ENCODE peak calls at places on chromosomes 12 and 14, in seven cellular contexts. T is hepatocyte, J is PC-9, U is HCT116, X is GM23338, N is OCI-LY7, K is SK-N-SH. G is an unnamed sample.

GRCh38 chr12:55629058-55629841 is 7.4 kb upstream of the OR10P1 start:
- DNase-seq in T (no peak), J (no peak), U (no peak), X (no peak), N (no peak), K (no peak), G (no peak)

GRCh38 chr14:37865719-37866549 is 270.5 kb downstream of the TTC6 start:
- DNase-seq in T (no peak), J (no peak), U (no peak), X (no peak), N (no peak), K (no peak), G (no peak)

GRCh38 chr12:132030367-132031038 is 80.8 kb downstream of the EP400 start:
- DNase-seq in T (no peak), J (no peak), U (no peak), X (no peak), N (no peak), K (no peak), G (peak; percentile 84)

GRCh38 chr12:3580071-3580749 is 89.2 kb downstream of the PRMT8 start:
- DNase-seq in T (no peak), J (no peak), U (no peak), X (no peak), N (no peak), K (no peak), G (no peak)

GRCh38 chr14:78835052-78835451 is 664.9 kb downstream of the NRXN3 start:
- DNase-seq in T (no peak), J (no peak), U (no peak), X (no peak), N (no peak), K (no peak), G (no peak)

GRCh38 chr14:42214981-42215491 is 608.4 kb downstream of the LRFN5 start:
- DNase-seq in T (no peak), J (peak; percentile 54), U (no peak), X (no peak), N (no peak), K (no peak), G (peak; percentile 94)

GRCh38 chr12:131511391-131511802 is 199.5 kb upstream of the SFSWAP start:
- DNase-seq in T (no peak), J (no peak), U (peak; percentile 3), X (peak; percentile 34), N (peak; percentile 89), K (no peak), G (peak; percentile 52)

GRCh38 chr12:94954029-94954685 is 49.3 kb downstream of the NDUFA12 start:
- DNase-seq in T (peak; percentile 78), J (peak; percentile 85), U (peak; percentile 67), X (no peak), N (no peak), K (no peak), G (peak; percentile 90)

GRCh38 chr14:31326111-31326510 is 94.2 kb downstream of the HEATR5A start:
- DNase-seq in T (no peak), J (no peak), U (peak; percentile 15), X (no peak), N (peak; percentile 11), K (no peak), G (peak; percentile 62)

GRCh38 chr12:81949721-81950120 is 190.6 kb upstream of the PPFIA2 start:
- DNase-seq in T (no peak), J (no peak), U (no peak), X (no peak), N (no peak), K (no peak), G (no peak)

GRCh38 chr14:22560638-22561365 is 28.2 kb downstream of the DAD1 start:
- DNase-seq in T (peak; percentile 77), J (peak; percentile 71), U (no peak), X (no peak), N (no peak), K (no peak), G (peak; percentile 32)

GRCh38 chr12:31959701-31960391 is 631 bp downstream of the RESF1 start:
- DNase-seq in T (peak; percentile 79), J (peak; percentile 45), U (no peak), X (peak; percentile 37), N (peak; percentile 80), K (peak; percentile 81), G (peak; percentile 34)

GRCh38 chr12:47021298-47021697 is 58.1 kb upstream of the PCED1B start:
- DNase-seq in T (peak; percentile 72), J (peak; percentile 72), U (peak; percentile 90), X (peak; percentile 73), N (peak; percentile 56), K (peak; percentile 17), G (peak; percentile 97)

GRCh38 chr12:27185234-27186045 is 58.6 kb upstream of the STK38L start:
- DNase-seq in T (no peak), J (peak; percentile 40), U (no peak), X (no peak), N (no peak), K (no peak), G (peak; percentile 76)

GRCh38 chr12:122021193-122021821 is 377 bp upstream of the BCL7A start:
- DNase-seq in T (peak; percentile 31), J (no peak), U (no peak), X (peak; percentile 63), N (peak; percentile 67), K (no peak), G (peak; percentile 58)

GRCh38 chr12:69129564-69129963 is 109.8 kb upstream of the CPSF6 start:
- DNase-seq in T (no peak), J (no peak), U (no peak), X (no peak), N (no peak), K (no peak), G (no peak)

GRCh38 chr12:6295187-6295811 is 15.2 kb upstream of the PLEKHG6 start:
- DNase-seq in T (peak; percentile 91), J (peak; percentile 99), U (peak; percentile 69), X (peak; percentile 36), N (no peak), K (peak; percentile 44), G (peak; percentile 88)

GRCh38 chr12:88952543-88952942 is 372.3 kb upstream of the KITLG start:
- DNase-seq in T (peak; percentile 38), J (no peak), U (peak; percentile 65), X (no peak), N (no peak), K (no peak), G (peak; percentile 60)

GRCh38 chr12:93573552-93574223 is 1.2 kb downstream of the SOCS2 start:
- DNase-seq in T (peak; percentile 20), J (no peak), U (no peak), X (peak; percentile 44), N (no peak), K (no peak), G (peak; percentile 62)

GRCh38 chr12:77294016-77294415 is 228.6 kb upstream of the E2F7 start:
- DNase-seq in T (no peak), J (no peak), U (no peak), X (no peak), N (no peak), K (no peak), G (peak; percentile 65)

GRCh38 chr14:65808390-65808789 is 395.9 kb downstream of the FUT8 start:
- DNase-seq in T (no peak), J (no peak), U (no peak), X (peak; percentile 26), N (peak; percentile 17), K (no peak), G (no peak)

DNA sequence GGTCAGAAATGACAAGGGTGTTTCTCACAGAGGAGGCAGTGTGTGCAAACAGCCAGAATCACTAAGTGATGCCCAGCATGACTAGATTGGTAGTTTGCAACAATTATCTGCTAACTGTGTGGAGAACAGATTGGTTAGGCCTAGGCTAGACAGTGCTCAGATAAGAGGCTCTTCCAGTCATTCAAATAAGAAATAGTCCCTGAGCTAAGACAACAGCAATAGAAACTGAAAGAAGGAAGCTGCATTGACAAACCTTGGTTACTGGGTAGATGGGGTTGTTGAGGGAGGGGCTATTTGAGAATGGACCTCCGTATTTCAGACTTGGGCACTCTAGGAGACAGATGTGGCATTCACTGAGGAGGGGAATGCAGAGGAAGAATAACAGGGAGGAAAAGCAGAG is 255.0 kb upstream of the NPAS3 start:
- DNase-seq in T (no peak), J (no peak), U (no peak), X (no peak), N (no peak), K (no peak), G (no peak)
- H3K9me2 ChIP-seq in T (no peaks in the 10 kb centered on the region), J (no peaks in the 10 kb centered on the region), U (no peaks in the 10 kb centered on the region), X (no peaks in the 10 kb centered on the region), N (no peaks in the 10 kb centered on the region), K (no peaks in the 10 kb centered on the region), G (no peaks in the 10 kb centered on the region)

GRCh38 chr14:29236401-29236800 is 469.8 kb downstream of the FOXG1 start:
- DNase-seq in T (no peak), J (no peak), U (no peak), X (no peak), N (no peak), K (no peak), G (no peak)

GRCh38 chr14:29233188-29233587 is 466.6 kb downstream of the FOXG1 start:
- DNase-seq in T (no peak), J (no peak), U (no peak), X (no peak), N (no peak), K (no peak), G (no peak)

GRCh38 chr14:29240046-29240445 is 473.5 kb downstream of the FOXG1 start:
- DNase-seq in T (no peak), J (no peak), U (no peak), X (no peak), N (no peak), K (no peak), G (peak; percentile 87)

GRCh38 chr14:29235991-29236390 is 469.4 kb downstream of the FOXG1 start:
- DNase-seq in T (no peak), J (no peak), U (no peak), X (no peak), N (no peak), K (no peak), G (no peak)

DNA sequence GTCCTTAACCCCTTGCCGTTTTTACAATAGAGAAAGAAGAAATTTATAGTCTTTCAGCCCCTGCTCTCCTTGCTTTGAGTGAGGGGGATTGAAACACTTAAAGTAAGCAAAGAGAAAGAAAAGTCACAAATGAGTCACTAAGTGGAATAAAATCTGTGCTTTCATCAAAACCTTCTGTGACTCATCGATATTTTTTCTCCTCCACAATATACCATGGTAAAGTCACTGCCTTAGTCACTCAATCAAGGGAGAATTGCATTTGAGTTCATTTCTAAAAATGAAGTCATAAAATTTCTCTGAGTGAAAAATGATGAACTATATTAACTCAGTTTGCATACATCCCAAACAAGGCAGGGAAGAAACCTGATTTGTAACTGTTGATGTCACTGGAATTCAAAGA is 470.3 kb downstream of the FOXG1 start:
- DNase-seq in T (no peak), J (no peak), U (no peak), X (no peak), N (no peak), K (no peak), G (peak; percentile 91)
- H3K27ac ChIP-seq in T (no peak overlapping the region), J (peak overlapping the region; percentile 44), U (no peak overlapping the region), X (no peak overlapping the region), N (no peak overlapping the region), K (no peak overlapping the region), G (peak overlapping the region; percentile 84)

GRCh38 chr12:321606-322326 is 59.1 kb upstream of the SLC6A13 start:
- DNase-seq in T (peak; percentile 31), J (peak; percentile 51), U (peak; percentile 3), X (no peak), N (peak; percentile 7), K (no peak), G (peak; percentile 33)
- TF ChIP-seq CTCF in T (peak; percentile 36), J (peak; percentile 75), U (peak; percentile 17), X (peak; percentile 11), N (peak; percentile 52), K (peak; percentile 25), G (peak; percentile 39)

DNA sequence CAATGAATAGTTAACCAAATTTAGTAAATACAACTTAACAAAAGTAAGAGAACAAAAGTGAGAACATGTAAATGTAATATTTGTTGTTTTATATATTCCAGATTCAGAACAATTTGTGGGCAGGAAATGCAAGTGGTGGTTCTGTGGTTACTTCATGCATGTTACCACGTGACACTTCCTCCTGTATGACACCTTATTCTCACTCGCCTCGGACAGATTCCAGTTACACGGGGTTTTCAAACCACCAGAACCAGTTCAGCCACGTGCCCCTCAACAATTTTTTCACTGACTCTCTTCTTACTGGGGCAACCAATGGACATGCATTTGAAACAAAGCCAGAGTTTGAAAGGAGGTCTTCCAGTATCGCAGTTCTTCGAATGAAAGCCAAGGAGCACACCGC is 21.0 kb downstream of the ALX1 start:
- DNase-seq in T (no peak), J (no peak), U (no peak), X (no peak), N (no peak), K (no peak), G (no peak)
- H3K9me2 ChIP-seq in T (no peaks in the 10 kb centered on the region), J (no peaks in the 10 kb centered on the region), U (no peaks in the 10 kb centered on the region), X (no peaks in the 10 kb centered on the region), N (no peaks in the 10 kb centered on the region), K (no peaks in the 10 kb centered on the region), G (no peaks in the 10 kb centered on the region)